ENCODE peak calls at places on chromosomes 1 and 21, in ten cellular contexts. One of them, this sample, is unnamed.

GRCh38 chr1:228374711-228375577 is 31.7 kb downstream of the TRIM11 start:
- DNase-seq in A549: no peak
- DNase-seq in CD8-positive, alpha-beta memory T cell: no peak
- DNase-seq in H9: no peak
- DNase-seq in endothelial cell of umbilical vein: peak; percentile 14
- DNase-seq in naive thymus-derived CD4-positive, alpha-beta T cell: no peak
- DNase-seq in spleen: peak; percentile 88
- DNase-seq in heart right ventricle: peak; percentile 89
- DNase-seq in HCT116: no peak
- DNase-seq in H1: no peak
- DNase-seq in this sample: no peak

GRCh38 chr1:53644496-53644895 is 94.5 kb downstream of the GLIS1 start:
- DNase-seq in heart right ventricle: no peak
- DNase-seq in CD8-positive, alpha-beta memory T cell: no peak
- DNase-seq in H9: peak; percentile 3
- DNase-seq in A549: no peak
- DNase-seq in endothelial cell of umbilical vein: no peak
- DNase-seq in naive thymus-derived CD4-positive, alpha-beta T cell: no peak
- DNase-seq in H1: no peak
- DNase-seq in HCT116: no peak
- DNase-seq in spleen: no peak
- DNase-seq in this sample: peak; percentile 17

GRCh38 chr1:234848972-234849641 is 239.1 kb upstream of the IRF2BP2 start:
- DNase-seq in endothelial cell of umbilical vein: no peak
- DNase-seq in H9: no peak
- DNase-seq in A549: no peak
- DNase-seq in HCT116: no peak
- DNase-seq in naive thymus-derived CD4-positive, alpha-beta T cell: no peak
- DNase-seq in CD8-positive, alpha-beta memory T cell: no peak
- DNase-seq in H1: no peak
- DNase-seq in heart right ventricle: no peak
- DNase-seq in spleen: no peak
- DNase-seq in this sample: peak; percentile 44

GRCh38 chr1:213474054-213474453 is 423.0 kb downstream of the RPS6KC1 start:
- DNase-seq in endothelial cell of umbilical vein: no peak
- DNase-seq in H9: peak; percentile 31
- DNase-seq in A549: no peak
- DNase-seq in spleen: no peak
- DNase-seq in naive thymus-derived CD4-positive, alpha-beta T cell: no peak
- DNase-seq in H1: no peak
- DNase-seq in heart right ventricle: peak; percentile 74
- DNase-seq in CD8-positive, alpha-beta memory T cell: no peak
- DNase-seq in HCT116: no peak
- DNase-seq in this sample: no peak

GRCh38 chr1:204102719-204103118 is 29.8 kb downstream of the SOX13 start:
- DNase-seq in heart right ventricle: no peak
- DNase-seq in naive thymus-derived CD4-positive, alpha-beta T cell: no peak
- DNase-seq in H9: no peak
- DNase-seq in H1: no peak
- DNase-seq in A549: no peak
- DNase-seq in endothelial cell of umbilical vein: peak; percentile 30
- DNase-seq in CD8-positive, alpha-beta memory T cell: no peak
- DNase-seq in HCT116: peak; percentile 31
- DNase-seq in spleen: no peak
- DNase-seq in this sample: no peak

GRCh38 chr1:66374561-66375111 is 159.3 kb upstream of the SGIP1 start:
- DNase-seq in spleen: no peak
- DNase-seq in heart right ventricle: no peak
- DNase-seq in H9: no peak
- DNase-seq in A549: no peak
- DNase-seq in endothelial cell of umbilical vein: peak; percentile 61
- DNase-seq in naive thymus-derived CD4-positive, alpha-beta T cell: no peak
- DNase-seq in H1: no peak
- DNase-seq in CD8-positive, alpha-beta memory T cell: peak; percentile 36
- DNase-seq in HCT116: no peak
- DNase-seq in this sample: no peak

GRCh38 chr1:52955129-52955970 is 28.3 kb downstream of the SCP2 start:
- DNase-seq in heart right ventricle: no peak
- DNase-seq in CD8-positive, alpha-beta memory T cell: no peak
- DNase-seq in spleen: no peak
- DNase-seq in naive thymus-derived CD4-positive, alpha-beta T cell: no peak
- DNase-seq in H9: no peak
- DNase-seq in H1: no peak
- DNase-seq in endothelial cell of umbilical vein: peak; percentile 69
- DNase-seq in HCT116: no peak
- DNase-seq in A549: peak; percentile 3
- DNase-seq in this sample: no peak

GRCh38 chr1:193543259-193543658 is 356.8 kb upstream of the B3GALT2 start:
- DNase-seq in heart right ventricle: no peak
- DNase-seq in A549: no peak
- DNase-seq in H9: no peak
- DNase-seq in HCT116: no peak
- DNase-seq in CD8-positive, alpha-beta memory T cell: no peak
- DNase-seq in H1: no peak
- DNase-seq in spleen: no peak
- DNase-seq in endothelial cell of umbilical vein: no peak
- DNase-seq in naive thymus-derived CD4-positive, alpha-beta T cell: no peak
- DNase-seq in this sample: no peak

GRCh38 chr1:239719642-239720258 is 333.4 kb downstream of the CHRM3 start:
- DNase-seq in endothelial cell of umbilical vein: no peak
- DNase-seq in heart right ventricle: no peak
- DNase-seq in spleen: no peak
- DNase-seq in A549: no peak
- DNase-seq in H9: no peak
- DNase-seq in CD8-positive, alpha-beta memory T cell: peak; percentile 61
- DNase-seq in naive thymus-derived CD4-positive, alpha-beta T cell: peak; percentile 82
- DNase-seq in HCT116: no peak
- DNase-seq in H1: no peak
- DNase-seq in this sample: no peak

GRCh38 chr1:1455366-1455884 is 5.9 kb downstream of the ATAD3C start:
- DNase-seq in spleen: no peak
- DNase-seq in heart right ventricle: no peak
- DNase-seq in naive thymus-derived CD4-positive, alpha-beta T cell: no peak
- DNase-seq in endothelial cell of umbilical vein: no peak
- DNase-seq in H9: no peak
- DNase-seq in H1: no peak
- DNase-seq in HCT116: no peak
- DNase-seq in CD8-positive, alpha-beta memory T cell: no peak
- DNase-seq in A549: no peak
- DNase-seq in this sample: no peak

GRCh38 chr1:45629035-45629434 is 5.2 kb upstream of the CCDC17 start:
- DNase-seq in A549: no peak
- DNase-seq in heart right ventricle: no peak
- DNase-seq in HCT116: no peak
- DNase-seq in H9: no peak
- DNase-seq in H1: no peak
- DNase-seq in CD8-positive, alpha-beta memory T cell: no peak
- DNase-seq in spleen: no peak
- DNase-seq in endothelial cell of umbilical vein: peak; percentile 82
- DNase-seq in naive thymus-derived CD4-positive, alpha-beta T cell: no peak
- DNase-seq in this sample: no peak

GRCh38 chr1:156495401-156496140 is 5.0 kb downstream of the MEF2D start:
- DNase-seq in spleen: peak; percentile 70
- DNase-seq in H9: no peak
- DNase-seq in CD8-positive, alpha-beta memory T cell: no peak
- DNase-seq in heart right ventricle: peak; percentile 75
- DNase-seq in HCT116: no peak
- DNase-seq in A549: no peak
- DNase-seq in naive thymus-derived CD4-positive, alpha-beta T cell: no peak
- DNase-seq in endothelial cell of umbilical vein: no peak
- DNase-seq in H1: no peak
- DNase-seq in this sample: no peak

GRCh38 chr1:213689260-213689659 is 298.5 kb upstream of the PROX1 start:
- DNase-seq in heart right ventricle: no peak
- DNase-seq in naive thymus-derived CD4-positive, alpha-beta T cell: no peak
- DNase-seq in A549: no peak
- DNase-seq in spleen: no peak
- DNase-seq in HCT116: no peak
- DNase-seq in CD8-positive, alpha-beta memory T cell: no peak
- DNase-seq in H9: no peak
- DNase-seq in endothelial cell of umbilical vein: no peak
- DNase-seq in H1: no peak
- DNase-seq in this sample: no peak

GRCh38 chr1:234620272-234620711 is 10.3 kb upstream of the IRF2BP2 start:
- DNase-seq in H9: no peak
- DNase-seq in A549: no peak
- DNase-seq in CD8-positive, alpha-beta memory T cell: no peak
- DNase-seq in naive thymus-derived CD4-positive, alpha-beta T cell: no peak
- DNase-seq in spleen: no peak
- DNase-seq in HCT116: no peak
- DNase-seq in heart right ventricle: no peak
- DNase-seq in H1: no peak
- DNase-seq in endothelial cell of umbilical vein: no peak
- DNase-seq in this sample: no peak

GRCh38 chr21:39648879-39649278 is 36.1 kb downstream of the B3GALT5 start:
- DNase-seq in naive thymus-derived CD4-positive, alpha-beta T cell: no peak
- DNase-seq in H1: no peak
- DNase-seq in endothelial cell of umbilical vein: no peak
- DNase-seq in heart right ventricle: no peak
- DNase-seq in CD8-positive, alpha-beta memory T cell: no peak
- DNase-seq in spleen: no peak
- DNase-seq in H9: no peak
- DNase-seq in HCT116: no peak
- DNase-seq in A549: no peak
- DNase-seq in this sample: no peak

GRCh38 chr1:161305872-161306519 is 3.8 kb downstream of the MPZ start:
- DNase-seq in CD8-positive, alpha-beta memory T cell: peak; percentile 92
- DNase-seq in spleen: peak; percentile 98
- DNase-seq in H1: peak; percentile 97
- DNase-seq in A549: no peak
- DNase-seq in HCT116: peak; percentile 80
- DNase-seq in H9: peak; percentile 99
- DNase-seq in heart right ventricle: peak; percentile 77
- DNase-seq in endothelial cell of umbilical vein: peak; percentile 64
- DNase-seq in naive thymus-derived CD4-positive, alpha-beta T cell: peak; percentile 90
- DNase-seq in this sample: peak; percentile 99

GRCh38 chr21:33362044-33362555 is 37.3 kb downstream of the IFNAR1 start:
- DNase-seq in heart right ventricle: peak; percentile 17
- DNase-seq in CD8-positive, alpha-beta memory T cell: peak; percentile 84
- DNase-seq in spleen: peak; percentile 82
- DNase-seq in A549: no peak
- DNase-seq in H9: peak; percentile 92
- DNase-seq in HCT116: no peak
- DNase-seq in H1: peak; percentile 70
- DNase-seq in naive thymus-derived CD4-positive, alpha-beta T cell: peak; percentile 79
- DNase-seq in endothelial cell of umbilical vein: no peak
- DNase-seq in this sample: peak; percentile 78

GRCh38 chr1:114040273-114041043 is 61.2 kb downstream of the OLFML3 start:
- DNase-seq in H1: no peak
- DNase-seq in HCT116: no peak
- DNase-seq in A549: no peak
- DNase-seq in endothelial cell of umbilical vein: no peak
- DNase-seq in CD8-positive, alpha-beta memory T cell: no peak
- DNase-seq in H9: no peak
- DNase-seq in spleen: no peak
- DNase-seq in naive thymus-derived CD4-positive, alpha-beta T cell: no peak
- DNase-seq in heart right ventricle: no peak
- DNase-seq in this sample: no peak

GRCh38 chr1:116203192-116203723 is 92.1 kb downstream of the MAB21L3 start:
- DNase-seq in H1: no peak
- DNase-seq in heart right ventricle: no peak
- DNase-seq in naive thymus-derived CD4-positive, alpha-beta T cell: no peak
- DNase-seq in HCT116: no peak
- DNase-seq in H9: no peak
- DNase-seq in CD8-positive, alpha-beta memory T cell: no peak
- DNase-seq in spleen: no peak
- DNase-seq in endothelial cell of umbilical vein: no peak
- DNase-seq in A549: no peak
- DNase-seq in this sample: no peak

GRCh38 chr1:70207492-70207891 is 2.1 kb upstream of the LRRC40 start:
- DNase-seq in heart right ventricle: no peak
- DNase-seq in H9: no peak
- DNase-seq in spleen: no peak
- DNase-seq in CD8-positive, alpha-beta memory T cell: no peak
- DNase-seq in A549: no peak
- DNase-seq in endothelial cell of umbilical vein: no peak
- DNase-seq in naive thymus-derived CD4-positive, alpha-beta T cell: no peak
- DNase-seq in H1: no peak
- DNase-seq in HCT116: no peak
- DNase-seq in this sample: no peak
- H3K4me1 ChIP-seq in heart right ventricle: peaks cover 71% of the 10 kb centered on the region
- H3K4me1 ChIP-seq in H9: no peaks in the 10 kb centered on the region
- H3K4me1 ChIP-seq in spleen: peaks cover 96% of the 10 kb centered on the region
- H3K4me1 ChIP-seq in CD8-positive, alpha-beta memory T cell: peaks cover 35% of the 10 kb centered on the region
- H3K4me1 ChIP-seq in A549: peaks cover 13% of the 10 kb centered on the region
- H3K4me1 ChIP-seq in endothelial cell of umbilical vein: peaks cover 39% of the 10 kb centered on the region
- H3K4me1 ChIP-seq in naive thymus-derived CD4-positive, alpha-beta T cell: peaks cover 21% of the 10 kb centered on the region
- H3K4me1 ChIP-seq in H1: no peaks in the 10 kb centered on the region
- H3K4me1 ChIP-seq in HCT116: peaks cover 9% of the 10 kb centered on the region
- H3K4me1 ChIP-seq in this sample: peaks cover 4% of the 10 kb centered on the region

GRCh38 chr1:33155877-33156538 is 25.8 kb downstream of the TRIM62 start:
- DNase-seq in CD8-positive, alpha-beta memory T cell: no peak
- DNase-seq in HCT116: no peak
- DNase-seq in H9: no peak
- DNase-seq in endothelial cell of umbilical vein: no peak
- DNase-seq in heart right ventricle: peak; percentile 45
- DNase-seq in A549: no peak
- DNase-seq in H1: no peak
- DNase-seq in spleen: no peak
- DNase-seq in naive thymus-derived CD4-positive, alpha-beta T cell: no peak
- DNase-seq in this sample: no peak
- H3K4me1 ChIP-seq in CD8-positive, alpha-beta memory T cell: no peaks in the 10 kb centered on the region
- H3K4me1 ChIP-seq in HCT116: no peaks in the 10 kb centered on the region
- H3K4me1 ChIP-seq in H9: peaks cover 9% of the 10 kb centered on the region
- H3K4me1 ChIP-seq in endothelial cell of umbilical vein: peaks cover under 1% of the 10 kb centered on the region
- H3K4me1 ChIP-seq in heart right ventricle: peaks cover 64% of the 10 kb centered on the region
- H3K4me1 ChIP-seq in A549: no peaks in the 10 kb centered on the region
- H3K4me1 ChIP-seq in H1: peaks cover 15% of the 10 kb centered on the region
- H3K4me1 ChIP-seq in spleen: peaks cover 34% of the 10 kb centered on the region
- H3K4me1 ChIP-seq in naive thymus-derived CD4-positive, alpha-beta T cell: no peaks in the 10 kb centered on the region
- H3K4me1 ChIP-seq in this sample: peaks cover 4% of the 10 kb centered on the region

DNA sequence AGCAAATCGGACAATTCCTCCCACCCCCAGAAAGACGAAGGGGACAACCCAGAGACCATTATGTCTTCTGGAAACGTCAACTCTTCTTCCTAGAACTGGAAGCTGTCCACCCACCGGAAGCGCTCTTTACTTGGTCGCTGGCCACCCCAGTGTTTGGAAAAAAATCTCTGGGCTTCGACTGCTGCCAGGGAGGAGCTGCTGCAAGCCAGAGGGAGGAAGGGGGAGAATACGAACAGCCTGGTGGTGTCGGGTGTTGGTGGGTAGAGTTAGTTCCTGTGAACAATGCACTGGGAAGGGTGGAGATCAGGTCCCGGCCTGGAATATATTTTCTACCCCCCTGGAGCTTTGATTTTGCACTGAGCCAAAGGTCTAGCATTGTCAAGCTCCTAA is 3.2 kb downstream of the S1PR1 start:
- DNase-seq in naive thymus-derived CD4-positive, alpha-beta T cell: no peak
- DNase-seq in spleen: no peak
- DNase-seq in A549: no peak
- DNase-seq in CD8-positive, alpha-beta memory T cell: no peak
- DNase-seq in H9: no peak
- DNase-seq in H1: no peak
- DNase-seq in HCT116: no peak
- DNase-seq in heart right ventricle: peak; percentile 58
- DNase-seq in endothelial cell of umbilical vein: peak; percentile 65
- DNase-seq in this sample: no peak
- H3K4me1 ChIP-seq in naive thymus-derived CD4-positive, alpha-beta T cell: peaks cover 30% of the 10 kb centered on the region
- H3K4me1 ChIP-seq in spleen: peaks cover 98% of the 10 kb centered on the region
- H3K4me1 ChIP-seq in A549: peaks cover 12% of the 10 kb centered on the region
- H3K4me1 ChIP-seq in CD8-positive, alpha-beta memory T cell: peaks cover 52% of the 10 kb centered on the region
- H3K4me1 ChIP-seq in H9: peaks cover under 1% of the 10 kb centered on the region
- H3K4me1 ChIP-seq in H1: no peaks in the 10 kb centered on the region
- H3K4me1 ChIP-seq in HCT116: peaks cover 4% of the 10 kb centered on the region
- H3K4me1 ChIP-seq in heart right ventricle: peaks cover 59% of the 10 kb centered on the region
- H3K4me1 ChIP-seq in endothelial cell of umbilical vein: peaks cover 57% of the 10 kb centered on the region
- H3K4me1 ChIP-seq in this sample: no peaks in the 10 kb centered on the region

GRCh38 chr1:9331558-9332346 is 39.1 kb downstream of the SPSB1 start:
- DNase-seq in A549: peak; percentile 16
- DNase-seq in spleen: no peak
- DNase-seq in H1: no peak
- DNase-seq in CD8-positive, alpha-beta memory T cell: no peak
- DNase-seq in H9: no peak
- DNase-seq in endothelial cell of umbilical vein: no peak
- DNase-seq in HCT116: peak; percentile 3
- DNase-seq in naive thymus-derived CD4-positive, alpha-beta T cell: no peak
- DNase-seq in heart right ventricle: no peak
- DNase-seq in this sample: no peak
- H3K4me1 ChIP-seq in A549: peaks cover 49% of the 10 kb centered on the region
- H3K4me1 ChIP-seq in spleen: peaks cover 9% of the 10 kb centered on the region
- H3K4me1 ChIP-seq in H1: no peaks in the 10 kb centered on the region
- H3K4me1 ChIP-seq in CD8-positive, alpha-beta memory T cell: no peaks in the 10 kb centered on the region
- H3K4me1 ChIP-seq in H9: no peaks in the 10 kb centered on the region
- H3K4me1 ChIP-seq in endothelial cell of umbilical vein: no peaks in the 10 kb centered on the region
- H3K4me1 ChIP-seq in HCT116: peaks cover 6% of the 10 kb centered on the region
- H3K4me1 ChIP-seq in naive thymus-derived CD4-positive, alpha-beta T cell: no peaks in the 10 kb centered on the region
- H3K4me1 ChIP-seq in heart right ventricle: peaks cover 4% of the 10 kb centered on the region
- H3K4me1 ChIP-seq in this sample: no peaks in the 10 kb centered on the region

This sample was measured in endodermal cell.